ENCODE peak calls at places on chromosomes 6 and 20, in eight cellular contexts. One of them, this sample, is unnamed.

GRCh38 chr6:53795254-53795701 is 473 bp downstream of the LRRC1 start:
- DNase-seq in ovary: no peak
- DNase-seq in heart left ventricle: no peak
- DNase-seq in spleen: no peak
- DNase-seq in body of pancreas: peak; percentile 36
- DNase-seq in transverse colon: peak; percentile 39
- DNase-seq in A549: no peak
- DNase-seq in tibial nerve: no peak
- DNase-seq in this sample: peak; percentile 18

GRCh38 chr6:122180132-122180531 is 219.3 kb upstream of the HSF2 start:
- DNase-seq in ovary: no peak
- DNase-seq in heart left ventricle: no peak
- DNase-seq in spleen: no peak
- DNase-seq in body of pancreas: no peak
- DNase-seq in transverse colon: no peak
- DNase-seq in A549: no peak
- DNase-seq in tibial nerve: no peak
- DNase-seq in this sample: no peak

GRCh38 chr6:10314163-10314955 is 100.5 kb downstream of the TFAP2A start:
- DNase-seq in ovary: no peak
- DNase-seq in heart left ventricle: no peak
- DNase-seq in spleen: no peak
- DNase-seq in body of pancreas: no peak
- DNase-seq in transverse colon: no peak
- DNase-seq in A549: no peak
- DNase-seq in tibial nerve: no peak
- DNase-seq in this sample: no peak

GRCh38 chr6:53461041-53461656 is 83.8 kb downstream of the GCLC start:
- DNase-seq in ovary: no peak
- DNase-seq in heart left ventricle: no peak
- DNase-seq in spleen: no peak
- DNase-seq in body of pancreas: no peak
- DNase-seq in transverse colon: no peak
- DNase-seq in A549: no peak
- DNase-seq in tibial nerve: no peak
- DNase-seq in this sample: no peak

GRCh38 chr6:106974337-106974998 is at the start of gene CD24:
- DNase-seq in ovary: no peak
- DNase-seq in heart left ventricle: no peak
- DNase-seq in spleen: peak; percentile 92
- DNase-seq in body of pancreas: peak; percentile 89
- DNase-seq in transverse colon: peak; percentile 83
- DNase-seq in A549: peak; percentile 57
- DNase-seq in tibial nerve: no peak
- DNase-seq in this sample: no peak

GRCh38 chr6:69379518-69379917 is 417.3 kb downstream of the LMBRD1 start:
- DNase-seq in ovary: no peak
- DNase-seq in heart left ventricle: peak; percentile 17
- DNase-seq in spleen: no peak
- DNase-seq in body of pancreas: no peak
- DNase-seq in transverse colon: no peak
- DNase-seq in A549: no peak
- DNase-seq in tibial nerve: no peak
- DNase-seq in this sample: no peak

GRCh38 chr6:13579911-13580310 is 5.5 kb downstream of the SIRT5 start:
- DNase-seq in ovary: no peak
- DNase-seq in heart left ventricle: no peak
- DNase-seq in spleen: no peak
- DNase-seq in body of pancreas: peak; percentile 25
- DNase-seq in transverse colon: no peak
- DNase-seq in A549: no peak
- DNase-seq in tibial nerve: no peak
- DNase-seq in this sample: no peak

GRCh38 chr6:162082520-162082919 is 645.0 kb downstream of the PRKN start:
- DNase-seq in ovary: no peak
- DNase-seq in heart left ventricle: no peak
- DNase-seq in spleen: no peak
- DNase-seq in body of pancreas: no peak
- DNase-seq in transverse colon: no peak
- DNase-seq in A549: no peak
- DNase-seq in tibial nerve: no peak
- DNase-seq in this sample: no peak

GRCh38 chr6:52551483-52552277 is 25.2 kb downstream of the TRAM2 start:
- DNase-seq in ovary: no peak
- DNase-seq in heart left ventricle: peak; percentile 62
- DNase-seq in spleen: no peak
- DNase-seq in body of pancreas: peak; percentile 84
- DNase-seq in transverse colon: peak; percentile 58
- DNase-seq in A549: peak; percentile 28
- DNase-seq in tibial nerve: no peak
- DNase-seq in this sample: peak; percentile 61

GRCh38 chr6:137820952-137821351 is 46.1 kb upstream of the TNFAIP3 start:
- DNase-seq in ovary: no peak
- DNase-seq in heart left ventricle: no peak
- DNase-seq in spleen: no peak
- DNase-seq in body of pancreas: no peak
- DNase-seq in transverse colon: no peak
- DNase-seq in A549: no peak
- DNase-seq in tibial nerve: no peak
- DNase-seq in this sample: no peak

GRCh38 chr6:28737750-28738395 is 185.9 kb downstream of the TRIM27 start:
- DNase-seq in ovary: no peak
- DNase-seq in heart left ventricle: no peak
- DNase-seq in spleen: no peak
- DNase-seq in body of pancreas: no peak
- DNase-seq in transverse colon: no peak
- DNase-seq in A549: no peak
- DNase-seq in tibial nerve: no peak
- DNase-seq in this sample: no peak

GRCh38 chr6:22113046-22113766 is 183.6 kb downstream of the PRL start:
- DNase-seq in ovary: peak; percentile 79
- DNase-seq in heart left ventricle: no peak
- DNase-seq in spleen: no peak
- DNase-seq in body of pancreas: peak; percentile 16
- DNase-seq in transverse colon: no peak
- DNase-seq in A549: peak; percentile 97
- DNase-seq in tibial nerve: peak; percentile 8
- DNase-seq in this sample: peak; percentile 35

GRCh38 chr20:43721429-43722152 is 5.2 kb downstream of the GTSF1L start:
- DNase-seq in ovary: no peak
- DNase-seq in heart left ventricle: no peak
- DNase-seq in spleen: no peak
- DNase-seq in body of pancreas: no peak
- DNase-seq in transverse colon: no peak
- DNase-seq in A549: no peak
- DNase-seq in tibial nerve: no peak
- DNase-seq in this sample: no peak

GRCh38 chr20:17875981-17876385 is 92.6 kb downstream of the SNX5 start:
- DNase-seq in ovary: peak; percentile 42
- DNase-seq in heart left ventricle: no peak
- DNase-seq in spleen: no peak
- DNase-seq in body of pancreas: no peak
- DNase-seq in transverse colon: no peak
- DNase-seq in A549: no peak
- DNase-seq in tibial nerve: no peak
- DNase-seq in this sample: no peak
- H3K27ac ChIP-seq in ovary: peak overlapping the region; percentile 65
- H3K27ac ChIP-seq in heart left ventricle: no peak overlapping the region
- H3K27ac ChIP-seq in spleen: peak overlapping the region; percentile 10
- H3K27ac ChIP-seq in body of pancreas: peak overlapping the region; percentile 61
- H3K27ac ChIP-seq in transverse colon: peak overlapping the region; percentile 90
- H3K27ac ChIP-seq in A549: peak overlapping the region; percentile 51
- H3K27ac ChIP-seq in tibial nerve: peak overlapping the region; percentile 69
- H3K27ac ChIP-seq in this sample: peak overlapping the region; percentile 79

GRCh38 chr6:109717971-109718370 is 26.9 kb downstream of the FIG4 start:
- DNase-seq in ovary: no peak
- DNase-seq in heart left ventricle: no peak
- DNase-seq in spleen: no peak
- DNase-seq in body of pancreas: no peak
- DNase-seq in transverse colon: no peak
- DNase-seq in A549: no peak
- DNase-seq in tibial nerve: no peak
- DNase-seq in this sample: no peak
- TF ChIP-seq POLR2A in ovary: no peak
- TF ChIP-seq POLR2A in heart left ventricle: no peak
- TF ChIP-seq POLR2A in spleen: no peak
- TF ChIP-seq POLR2A in body of pancreas: no peak
- TF ChIP-seq POLR2A in transverse colon: no peak
- TF ChIP-seq POLR2A in A549: no peak
- TF ChIP-seq POLR2A in tibial nerve: no peak
- TF ChIP-seq POLR2A in this sample: no peak

DNA sequence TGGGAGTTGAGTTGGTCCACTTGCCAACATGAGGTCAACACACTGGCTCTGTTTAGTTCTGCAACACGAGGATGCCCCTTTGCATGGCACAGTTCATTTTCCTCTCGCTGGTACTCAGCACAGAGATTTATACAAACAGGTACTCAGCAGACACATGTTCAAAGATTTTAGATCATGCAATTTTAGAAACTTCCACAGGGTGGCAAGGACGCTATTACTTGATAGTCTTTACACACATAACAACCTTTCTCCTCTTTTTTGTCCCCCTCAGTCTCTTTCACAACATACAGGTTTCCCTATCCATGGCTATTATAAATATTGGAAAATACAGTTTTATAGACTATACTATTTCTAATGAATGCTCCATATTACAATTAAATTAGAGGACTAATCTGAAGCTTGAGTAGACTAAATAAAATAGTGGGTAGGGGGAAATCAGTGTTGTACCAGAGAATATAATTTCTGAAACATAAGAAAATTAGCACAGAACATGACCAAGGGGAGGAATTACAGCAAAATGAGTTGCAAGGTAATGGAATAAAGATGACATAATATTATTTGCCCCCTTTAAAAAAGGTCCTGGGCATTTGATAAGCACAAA is 331.8 kb upstream of the BTBD3 start:
- DNase-seq in ovary: no peak
- DNase-seq in heart left ventricle: no peak
- DNase-seq in spleen: no peak
- DNase-seq in body of pancreas: no peak
- DNase-seq in transverse colon: no peak
- DNase-seq in A549: peak; percentile 32
- DNase-seq in tibial nerve: no peak
- DNase-seq in this sample: no peak
- TF ChIP-seq CTCF in ovary: no peak
- TF ChIP-seq CTCF in heart left ventricle: peak; percentile 24
- TF ChIP-seq CTCF in spleen: no peak
- TF ChIP-seq CTCF in body of pancreas: no peak
- TF ChIP-seq CTCF in transverse colon: peak; percentile 12
- TF ChIP-seq CTCF in A549: peak; percentile 39
- TF ChIP-seq CTCF in tibial nerve: no peak
- TF ChIP-seq CTCF in this sample: no peak

GRCh38 chr6:101722991-101723579 is 329.6 kb downstream of the GRIK2 start:
- DNase-seq in ovary: no peak
- DNase-seq in heart left ventricle: no peak
- DNase-seq in spleen: no peak
- DNase-seq in body of pancreas: no peak
- DNase-seq in transverse colon: no peak
- DNase-seq in A549: peak; percentile 28
- DNase-seq in tibial nerve: no peak
- DNase-seq in this sample: no peak
- H3K27ac ChIP-seq in ovary: no peak overlapping the region
- H3K27ac ChIP-seq in heart left ventricle: no peak overlapping the region
- H3K27ac ChIP-seq in spleen: no peak overlapping the region
- H3K27ac ChIP-seq in body of pancreas: no peak overlapping the region
- H3K27ac ChIP-seq in transverse colon: no peak overlapping the region
- H3K27ac ChIP-seq in A549: peak overlapping the region; percentile 40
- H3K27ac ChIP-seq in tibial nerve: no peak overlapping the region
- H3K27ac ChIP-seq in this sample: no peak overlapping the region

GRCh38 chr6:87257975-87258374 is 64.4 kb upstream of the SMIM8 start:
- DNase-seq in ovary: no peak
- DNase-seq in heart left ventricle: no peak
- DNase-seq in spleen: no peak
- DNase-seq in body of pancreas: no peak
- DNase-seq in transverse colon: no peak
- DNase-seq in A549: no peak
- DNase-seq in tibial nerve: no peak
- DNase-seq in this sample: no peak
- TF ChIP-seq POLR2A in ovary: no peak
- TF ChIP-seq POLR2A in heart left ventricle: no peak
- TF ChIP-seq POLR2A in spleen: no peak
- TF ChIP-seq POLR2A in body of pancreas: no peak
- TF ChIP-seq POLR2A in transverse colon: no peak
- TF ChIP-seq POLR2A in A549: no peak
- TF ChIP-seq POLR2A in tibial nerve: no peak
- TF ChIP-seq POLR2A in this sample: no peak

GRCh38 chr20:62583424-62583920 is 58.8 kb upstream of the SLCO4A1 start:
- DNase-seq in ovary: no peak
- DNase-seq in heart left ventricle: no peak
- DNase-seq in spleen: no peak
- DNase-seq in body of pancreas: no peak
- DNase-seq in transverse colon: no peak
- DNase-seq in A549: peak; percentile 47
- DNase-seq in tibial nerve: no peak
- DNase-seq in this sample: no peak
- TF ChIP-seq CTCF in ovary: no peak
- TF ChIP-seq CTCF in heart left ventricle: peak; percentile 8
- TF ChIP-seq CTCF in spleen: no peak
- TF ChIP-seq CTCF in body of pancreas: no peak
- TF ChIP-seq CTCF in transverse colon: no peak
- TF ChIP-seq CTCF in A549: no peak
- TF ChIP-seq CTCF in tibial nerve: no peak
- TF ChIP-seq CTCF in this sample: no peak

This sample was measured in uterus.